ENCODE peak calls at places on chromosome 2, in ten cellular contexts. One of them, this sample, is unnamed.

GRCh38 chr2:36449943-36450392 is 94.4 kb downstream of the CRIM1 start:
- DNase-seq in Peyer's patch: no peak
- DNase-seq in thoracic aorta: no peak
- DNase-seq in left ventricle myocardium superior: no peak
- DNase-seq in ovary: no peak
- DNase-seq in progenitor cell of endocrine pancreas: no peak
- DNase-seq in midbrain: no peak
- DNase-seq in gastrocnemius medialis: no peak
- DNase-seq in thyroid gland: no peak
- DNase-seq in AG04450: no peak
- DNase-seq in this sample: no peak

GRCh38 chr2:55901941-55902340 is 21.6 kb downstream of the EFEMP1 start:
- DNase-seq in midbrain: no peak
- DNase-seq in thyroid gland: no peak
- DNase-seq in Peyer's patch: no peak
- DNase-seq in progenitor cell of endocrine pancreas: no peak
- DNase-seq in left ventricle myocardium superior: no peak
- DNase-seq in gastrocnemius medialis: no peak
- DNase-seq in AG04450: no peak
- DNase-seq in ovary: no peak
- DNase-seq in thoracic aorta: no peak
- DNase-seq in this sample: no peak

GRCh38 chr2:25586726-25587144 is 86.6 kb downstream of the DTNB start:
- DNase-seq in gastrocnemius medialis: no peak
- DNase-seq in progenitor cell of endocrine pancreas: no peak
- DNase-seq in thyroid gland: peak
- DNase-seq in left ventricle myocardium superior: no peak
- DNase-seq in ovary: no peak
- DNase-seq in Peyer's patch: no peak
- DNase-seq in thoracic aorta: no peak
- DNase-seq in midbrain: peak
- DNase-seq in AG04450: peak
- DNase-seq in this sample: no peak

GRCh38 chr2:139465789-139466188 is 685.6 kb upstream of the NXPH2 start:
- DNase-seq in AG04450: no peak
- DNase-seq in midbrain: peak
- DNase-seq in thyroid gland: no peak
- DNase-seq in Peyer's patch: no peak
- DNase-seq in ovary: no peak
- DNase-seq in progenitor cell of endocrine pancreas: no peak
- DNase-seq in left ventricle myocardium superior: no peak
- DNase-seq in gastrocnemius medialis: no peak
- DNase-seq in thoracic aorta: no peak
- DNase-seq in this sample: no peak

GRCh38 chr2:143425896-143426295 is 296.7 kb downstream of the ARHGAP15 start:
- DNase-seq in left ventricle myocardium superior: no peak
- DNase-seq in Peyer's patch: no peak
- DNase-seq in thyroid gland: no peak
- DNase-seq in ovary: no peak
- DNase-seq in thoracic aorta: no peak
- DNase-seq in midbrain: no peak
- DNase-seq in AG04450: no peak
- DNase-seq in progenitor cell of endocrine pancreas: no peak
- DNase-seq in gastrocnemius medialis: no peak
- DNase-seq in this sample: no peak

GRCh38 chr2:241616168-241617125 is 20.5 kb downstream of the THAP4 start:
- DNase-seq in progenitor cell of endocrine pancreas: no peak
- DNase-seq in ovary: no peak
- DNase-seq in AG04450: no peak
- DNase-seq in thyroid gland: no peak
- DNase-seq in Peyer's patch: no peak
- DNase-seq in gastrocnemius medialis: no peak
- DNase-seq in thoracic aorta: no peak
- DNase-seq in midbrain: no peak
- DNase-seq in left ventricle myocardium superior: no peak
- DNase-seq in this sample: no peak

GRCh38 chr2:189238903-189239302 is 59.3 kb upstream of the COL5A2 start:
- DNase-seq in gastrocnemius medialis: no peak
- DNase-seq in progenitor cell of endocrine pancreas: no peak
- DNase-seq in AG04450: no peak
- DNase-seq in left ventricle myocardium superior: no peak
- DNase-seq in thoracic aorta: no peak
- DNase-seq in ovary: no peak
- DNase-seq in midbrain: no peak
- DNase-seq in Peyer's patch: no peak
- DNase-seq in thyroid gland: no peak
- DNase-seq in this sample: no peak

GRCh38 chr2:222993920-222994650 is 57.9 kb upstream of the KCNE4 start:
- DNase-seq in left ventricle myocardium superior: peak
- DNase-seq in ovary: peak
- DNase-seq in progenitor cell of endocrine pancreas: no peak
- DNase-seq in gastrocnemius medialis: peak
- DNase-seq in thoracic aorta: peak
- DNase-seq in Peyer's patch: peak
- DNase-seq in thyroid gland: peak
- DNase-seq in AG04450: peak
- DNase-seq in midbrain: peak
- DNase-seq in this sample: peak

GRCh38 chr2:126510960-126511359 is 145.0 kb upstream of the GYPC start:
- DNase-seq in ovary: no peak
- DNase-seq in thoracic aorta: no peak
- DNase-seq in progenitor cell of endocrine pancreas: no peak
- DNase-seq in thyroid gland: no peak
- DNase-seq in gastrocnemius medialis: no peak
- DNase-seq in left ventricle myocardium superior: no peak
- DNase-seq in AG04450: no peak
- DNase-seq in Peyer's patch: no peak
- DNase-seq in midbrain: no peak
- DNase-seq in this sample: no peak

GRCh38 chr2:109376796-109377495 is 236.8 kb downstream of the SEPTIN10 start:
- DNase-seq in ovary: peak
- DNase-seq in progenitor cell of endocrine pancreas: no peak
- DNase-seq in gastrocnemius medialis: no peak
- DNase-seq in AG04450: no peak
- DNase-seq in Peyer's patch: peak
- DNase-seq in thyroid gland: no peak
- DNase-seq in left ventricle myocardium superior: no peak
- DNase-seq in thoracic aorta: no peak
- DNase-seq in midbrain: no peak
- DNase-seq in this sample: peak

GRCh38 chr2:25279091-25279651 is 62.6 kb downstream of the DNMT3A start:
- DNase-seq in left ventricle myocardium superior: peak
- DNase-seq in gastrocnemius medialis: peak
- DNase-seq in ovary: peak
- DNase-seq in AG04450: no peak
- DNase-seq in thyroid gland: peak
- DNase-seq in Peyer's patch: peak
- DNase-seq in midbrain: peak
- DNase-seq in thoracic aorta: no peak
- DNase-seq in progenitor cell of endocrine pancreas: no peak
- DNase-seq in this sample: peak

GRCh38 chr2:2662847-2663356 is 331.8 kb upstream of the MYT1L start:
- DNase-seq in Peyer's patch: no peak
- DNase-seq in left ventricle myocardium superior: no peak
- DNase-seq in ovary: no peak
- DNase-seq in thoracic aorta: no peak
- DNase-seq in midbrain: no peak
- DNase-seq in thyroid gland: peak
- DNase-seq in gastrocnemius medialis: no peak
- DNase-seq in AG04450: no peak
- DNase-seq in progenitor cell of endocrine pancreas: no peak
- DNase-seq in this sample: no peak

This sample was measured in heart left ventricle.